ENCODE peak calls at places on chromosomes 7 and 10, in nine cellular contexts. A, O, W, C, Y, D, H, K and R are unnamed samples.

GRCh38 chr10:122264931-122265330 is 6.2 kb upstream of the BTBD16 start:
- DNase-seq in A (no peak), O (no peak), W (no peak), C (no peak), Y (no peak), D (no peak), H (no peak), K (no peak), R (no peak)

GRCh38 chr7:55887786-55888185 is 530 bp downstream of the ZNF713 start:
- DNase-seq in A (peak; percentile 29), O (peak; percentile 7), W (peak; percentile 5), C (no peak), Y (no peak), D (no peak), H (peak; percentile 9), K (no peak), R (no peak)

GRCh38 chr10:76553700-76554470 is 1083.7 kb downstream of the KCNMA1 start:
- DNase-seq in A (no peak), O (no peak), W (no peak), C (peak; percentile 22), Y (no peak), D (peak; percentile 44), H (no peak), K (no peak), R (no peak)

GRCh38 chr7:97013025-97013424 is 7.7 kb downstream of the DLX6 start:
- DNase-seq in A (no peak), O (no peak), W (no peak), C (no peak), Y (no peak), D (no peak), H (no peak), K (peak; percentile 42), R (no peak)

GRCh38 chr7:156002362-156003001 is 190.2 kb upstream of the SHH start:
- DNase-seq in A (no peak), O (no peak), W (no peak), C (no peak), Y (no peak), D (no peak), H (no peak), K (no peak), R (no peak)

GRCh38 chr7:131890191-131890590 is 333.8 kb upstream of the PODXL start:
- DNase-seq in A (no peak), O (no peak), W (no peak), C (no peak), Y (no peak), D (no peak), H (no peak), K (no peak), R (no peak)

GRCh38 chr10:13100349-13101294 is 659 bp downstream of the OPTN start:
- DNase-seq in A (peak; percentile 26), O (peak; percentile 19), W (peak; percentile 60), C (no peak), Y (no peak), D (no peak), H (peak; percentile 56), K (no peak), R (no peak)

GRCh38 chr7:134856141-134856540 is 76.7 kb downstream of the CALD1 start:
- DNase-seq in A (no peak), O (no peak), W (peak; percentile 33), C (no peak), Y (no peak), D (no peak), H (no peak), K (no peak), R (peak; percentile 53)

GRCh38 chr10:104711167-104711765 is 70.2 kb downstream of the SORCS3 start:
- DNase-seq in A (no peak), O (no peak), W (no peak), C (no peak), Y (no peak), D (no peak), H (no peak), K (no peak), R (no peak)

GRCh38 chr7:158645842-158646241 is 58.2 kb upstream of the PTPRN2 start:
- DNase-seq in A (no peak), O (no peak), W (no peak), C (no peak), Y (no peak), D (no peak), H (no peak), K (no peak), R (no peak)

GRCh38 chr10:133030126-133030525 is 57.6 kb upstream of the ADGRA1 start:
- DNase-seq in A (no peak), O (no peak), W (no peak), C (no peak), Y (no peak), D (no peak), H (no peak), K (no peak), R (no peak)

GRCh38 chr7:55516399-55516798 is 55.9 kb downstream of the VOPP1 start:
- DNase-seq in A (no peak), O (no peak), W (no peak), C (no peak), Y (no peak), D (no peak), H (no peak), K (no peak), R (no peak)

GRCh38 chr10:79298403-79299244 is 48.6 kb upstream of the PPIF start:
- DNase-seq in A (peak; percentile 85), O (peak; percentile 96), W (peak; percentile 79), C (peak; percentile 61), Y (no peak), D (peak; percentile 75), H (peak; percentile 67), K (no peak), R (no peak)

GRCh38 chr10:15370741-15371701 is at the start of gene FAM171A1:
- DNase-seq in A (peak; percentile 21), O (peak; percentile 51), W (peak; percentile 15), C (peak; percentile 69), Y (peak; percentile 21), D (peak; percentile 74), H (peak; percentile 70), K (peak; percentile 91), R (peak; percentile 74)

DNA sequence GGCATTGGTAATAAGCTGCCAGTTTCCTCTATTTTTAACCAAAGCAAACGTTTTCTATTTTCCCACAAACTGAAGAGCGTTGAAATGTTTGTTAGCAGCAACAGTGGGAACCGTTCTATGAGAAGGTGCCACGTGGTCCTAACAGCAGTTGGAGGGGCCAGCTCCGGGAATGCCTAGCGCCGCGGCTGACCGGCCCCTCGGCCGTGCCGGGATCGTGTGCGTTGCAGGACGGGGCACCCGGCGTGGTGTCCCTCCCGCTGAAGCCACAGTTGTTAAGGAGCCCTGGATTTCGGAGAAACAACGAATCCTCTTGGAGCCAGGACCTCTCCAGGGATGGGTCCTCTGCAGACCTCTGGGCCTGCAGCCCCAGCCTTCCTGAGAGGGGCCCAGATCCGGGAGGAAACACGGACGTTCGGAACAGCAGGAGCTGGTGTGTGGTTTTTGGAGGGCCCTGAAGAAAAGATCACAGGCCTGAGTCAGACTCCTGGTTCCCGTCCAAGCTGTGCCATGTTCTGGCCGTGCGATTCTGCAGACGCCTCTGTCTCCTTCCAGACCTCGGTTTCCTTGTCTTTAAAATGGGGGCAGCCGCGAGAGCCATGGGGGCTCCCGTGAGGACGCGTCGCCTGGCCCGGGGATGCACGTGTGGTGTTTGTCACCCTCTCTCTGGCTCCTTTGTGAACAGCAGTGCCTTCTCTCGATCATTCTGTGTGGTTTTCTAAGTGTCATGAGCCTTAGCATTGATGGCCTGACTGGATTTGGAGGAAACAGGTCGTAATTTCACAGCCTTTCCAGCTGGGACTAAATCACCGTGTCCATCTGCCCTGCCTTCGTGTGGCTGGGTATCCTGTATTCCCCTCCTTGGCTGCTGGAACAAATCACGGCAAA is 40.4 kb downstream of the FAM20C start:
- DNase-seq in A (no peak), O (peak; percentile 76), W (peak; percentile 24), C (no peak), Y (no peak), D (no peak), H (no peak), K (no peak), R (no peak)
- H3K4me1 ChIP-seq in A (peaks cover 45% of the 10 kb centered on the region), O (peaks cover 54% of the 10 kb centered on the region), W (peaks cover 63% of the 10 kb centered on the region), C (no peaks in the 10 kb centered on the region), Y (no peaks in the 10 kb centered on the region), D (peaks cover 31% of the 10 kb centered on the region), H (peaks cover 2% of the 10 kb centered on the region), K (no peaks in the 10 kb centered on the region), R (no peaks in the 10 kb centered on the region)

GRCh38 chr7:72308986-72309385 is 103.2 kb downstream of the CALN1 start:
- DNase-seq in A (no peak), O (no peak), W (no peak), C (no peak), Y (no peak), D (no peak), H (no peak), K (no peak), R (no peak)

GRCh38 chr7:72310301-72310700 is 101.8 kb downstream of the CALN1 start:
- DNase-seq in A (no peak), O (no peak), W (no peak), C (no peak), Y (no peak), D (no peak), H (no peak), K (no peak), R (no peak)

GRCh38 chr7:72309476-72309875 is 102.7 kb downstream of the CALN1 start:
- DNase-seq in A (no peak), O (no peak), W (no peak), C (no peak), Y (no peak), D (no peak), H (no peak), K (no peak), R (no peak)

GRCh38 chr7:72307566-72307965 is 104.6 kb downstream of the CALN1 start:
- DNase-seq in A (no peak), O (no peak), W (no peak), C (no peak), Y (no peak), D (no peak), H (no peak), K (no peak), R (no peak)
- H3K4me1 ChIP-seq in A (no peaks in the 10 kb centered on the region), O (no peaks in the 10 kb centered on the region), W (no peaks in the 10 kb centered on the region), C (no peaks in the 10 kb centered on the region), Y (no peaks in the 10 kb centered on the region), D (no peaks in the 10 kb centered on the region), H (no peaks in the 10 kb centered on the region), K (no peaks in the 10 kb centered on the region), R (no peaks in the 10 kb centered on the region)

GRCh38 chr7:45563804-45564461 is 10.2 kb upstream of the ADCY1 start:
- DNase-seq in A (no peak), O (no peak), W (no peak), C (no peak), Y (no peak), D (no peak), H (no peak), K (no peak), R (no peak)
- H3K4me1 ChIP-seq in A (no peaks in the 10 kb centered on the region), O (no peaks in the 10 kb centered on the region), W (no peaks in the 10 kb centered on the region), C (no peaks in the 10 kb centered on the region), Y (no peaks in the 10 kb centered on the region), D (peaks cover 2% of the 10 kb centered on the region), H (no peaks in the 10 kb centered on the region), K (peaks cover 19% of the 10 kb centered on the region), R (no peaks in the 10 kb centered on the region)

DNA sequence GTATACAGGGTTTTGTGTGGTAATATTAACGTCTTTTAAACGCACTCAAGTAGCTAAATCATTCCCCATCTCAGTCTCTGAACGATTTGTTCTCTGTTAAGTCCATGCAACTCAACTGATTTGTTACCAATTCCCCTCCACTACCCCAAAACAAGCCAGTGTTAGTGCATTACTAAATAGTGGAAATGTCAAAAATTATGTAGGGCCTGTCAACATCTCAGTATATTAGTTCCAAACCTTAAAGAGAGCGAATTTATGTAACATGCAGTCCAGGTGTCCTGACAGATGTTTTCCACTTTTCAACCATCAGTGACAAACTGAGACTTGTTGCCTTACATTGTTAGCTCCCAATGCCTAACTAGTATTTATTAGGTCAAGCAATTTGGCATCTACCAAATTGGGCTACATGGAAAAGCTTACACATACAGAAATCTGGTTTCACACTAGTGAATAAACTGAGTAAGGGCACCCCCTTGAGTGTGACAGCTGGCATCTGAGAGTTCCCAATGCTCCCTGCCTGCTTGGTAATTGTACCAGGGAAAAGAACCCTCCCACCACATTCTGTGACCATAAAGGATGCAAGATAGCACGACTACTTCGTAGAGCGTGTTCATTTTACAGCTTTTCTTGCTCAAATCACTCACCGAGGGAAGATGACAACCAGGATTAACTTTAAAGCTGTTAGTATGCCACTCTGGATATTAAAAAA is 12.1 kb downstream of the HNRNPA2B1 start:
- DNase-seq in A (no peak), O (no peak), W (no peak), C (no peak), Y (no peak), D (no peak), H (no peak), K (no peak), R (no peak)
- H3K4me1 ChIP-seq in A (peaks cover 12% of the 10 kb centered on the region), O (no peaks in the 10 kb centered on the region), W (peaks cover 11% of the 10 kb centered on the region), C (peaks cover 5% of the 10 kb centered on the region), Y (peaks cover 45% of the 10 kb centered on the region), D (no peaks in the 10 kb centered on the region), H (peaks cover 17% of the 10 kb centered on the region), K (peaks cover 7% of the 10 kb centered on the region), R (peaks cover 51% of the 10 kb centered on the region)